ENCODE peak calls at places on chromosomes 5 and 9, in four cellular contexts. X is LoVo, U is AG09309, N is endothelial cell. B is an unnamed sample.

GRCh38 chr9:70924380-70924779 is 197.0 kb downstream of the TRPM3 start:
- DNase-seq in X (no peak), U (peak; percentile 88), N (no peak), B (no peak)

GRCh38 chr5:50595199-50595598 is 71.2 kb upstream of the PARP8 start:
- DNase-seq in X (peak; percentile 65), U (peak; percentile 73), N (no peak), B (no peak)

GRCh38 chr5:176788931-176789872 is 21.2 kb upstream of the UNC5A start:
- DNase-seq in X (no peak), U (no peak), N (no peak), B (no peak)

GRCh38 chr5:10789021-10789420 is 28.0 kb upstream of the DAP start:
- DNase-seq in X (no peak), U (peak; percentile 50), N (no peak), B (no peak)

GRCh38 chr5:39934830-39935229 is 510.1 kb upstream of the DAB2 start:
- DNase-seq in X (no peak), U (no peak), N (no peak), B (no peak)

GRCh38 chr5:145246961-145247744 is 588.0 kb downstream of the PRELID2 start:
- DNase-seq in X (no peak), U (peak; percentile 5), N (no peak), B (no peak)

GRCh38 chr9:81622471-81623245 is 66.7 kb downstream of the TLE1 start:
- DNase-seq in X (no peak), U (no peak), N (no peak), B (no peak)

GRCh38 chr9:73011956-73012355 is 59.1 kb upstream of the ALDH1A1 start:
- DNase-seq in X (no peak), U (no peak), N (no peak), B (no peak)

GRCh38 chr5:161946911-161947310 is 99.0 kb downstream of the GABRA1 start:
- DNase-seq in X (no peak), U (no peak), N (no peak), B (no peak)

GRCh38 chr5:112200132-112200531 is 218.9 kb downstream of the EPB41L4A start:
- DNase-seq in X (no peak), U (no peak), N (no peak), B (no peak)

GRCh38 chr5:8861764-8862163 is 684.1 kb downstream of the SEMA5A start:
- DNase-seq in X (no peak), U (no peak), N (no peak), B (no peak)

GRCh38 chr5:142095035-142095434 is 13.5 kb upstream of the NDFIP1 start:
- DNase-seq in X (no peak), U (no peak), N (no peak), B (no peak)

GRCh38 chr5:119328753-119329602 is 26.8 kb upstream of the TNFAIP8 start:
- DNase-seq in X (no peak), U (peak; percentile 83), N (no peak), B (no peak)

GRCh38 chr5:175844174-175844573 is 27.2 kb upstream of the CPLX2 start:
- DNase-seq in X (no peak), U (no peak), N (no peak), B (no peak)

B was measured in iPS DF 19.7.